ENCODE peak calls at places on chromosomes 6 and 20, in four cellular contexts. J, B, T and L are unnamed samples.

GRCh38 chr20:44057698-44058675 is 129.0 kb downstream of the JPH2 start:
- DNase-seq in J (no peak), B (peak; percentile 66), T (no peak), L (no peak)

GRCh38 chr20:62741701-62742491 is 33.3 kb downstream of the NTSR1 start:
- DNase-seq in J (no peak), B (no peak), T (no peak), L (no peak)

GRCh38 chr6:166005401-166005845 is 162.2 kb downstream of the TBXT start:
- DNase-seq in J (no peak), B (peak; percentile 74), T (no peak), L (no peak)

GRCh38 chr6:148076046-148076445 is 266.6 kb upstream of the SASH1 start:
- DNase-seq in J (no peak), B (no peak), T (no peak), L (no peak)

GRCh38 chr6:137906020-137906472 is 39.0 kb downstream of the TNFAIP3 start:
- DNase-seq in J (no peak), B (no peak), T (no peak), L (no peak)

GRCh38 chr6:125066140-125066539 is 87.4 kb upstream of the TPD52L1 start:
- DNase-seq in J (no peak), B (no peak), T (no peak), L (no peak)

GRCh38 chr20:48222595-48223180 is 437.4 kb upstream of the SULF2 start:
- DNase-seq in J (no peak), B (no peak), T (no peak), L (no peak)

GRCh38 chr20:2463616-2464365 is 6.8 kb downstream of the SNRPB start:
- DNase-seq in J (no peak), B (no peak), T (no peak), L (no peak)

GRCh38 chr6:3458706-3459421 is 2.0 kb upstream of the SLC22A23 start:
- DNase-seq in J (no peak), B (no peak), T (no peak), L (no peak)

GRCh38 chr20:15359056-15359455 is 1021.6 kb upstream of the FLRT3 start:
- DNase-seq in J (no peak), B (no peak), T (no peak), L (peak; percentile 84)

GRCh38 chr20:50366270-50367103 is 143.7 kb upstream of the PTPN1 start:
- DNase-seq in J (peak; percentile 42), B (peak; percentile 89), T (peak; percentile 71), L (peak; percentile 51)

GRCh38 chr6:143544019-143544681 is 32.6 kb upstream of the FUCA2 start:
- DNase-seq in J (no peak), B (no peak), T (no peak), L (no peak)

GRCh38 chr6:56851104-56851503 is 103.8 kb upstream of the BEND6 start:
- DNase-seq in J (no peak), B (peak; percentile 37), T (no peak), L (no peak)

GRCh38 chr6:56853541-56853940 is 101.4 kb upstream of the BEND6 start:
- DNase-seq in J (no peak), B (no peak), T (no peak), L (no peak)

GRCh38 chr6:56852611-56853010 is 102.3 kb upstream of the BEND6 start:
- DNase-seq in J (no peak), B (no peak), T (peak; percentile 54), L (no peak)

GRCh38 chr6:56851541-56852248 is 103.2 kb upstream of the BEND6 start:
- DNase-seq in J (peak; percentile 57), B (peak; percentile 91), T (peak; percentile 28), L (peak; percentile 71)

GRCh38 chr6:56852249-56852606 is 102.7 kb upstream of the BEND6 start:
- DNase-seq in J (no peak), B (no peak), T (no peak), L (no peak)
- H3K4me3 ChIP-seq in J (peak overlapping the region; percentile 69), B (no peak overlapping the region), T (peak overlapping the region; percentile 75), L (no peak overlapping the region)

GRCh38 chr6:157047328-157047727 is 270.1 kb downstream of the ARID1B start:
- DNase-seq in J (no peak), B (no peak), T (no peak), L (no peak)

GRCh38 chr6:157047951-157048350 is 270.8 kb downstream of the ARID1B start:
- DNase-seq in J (no peak), B (peak; percentile 73), T (no peak), L (no peak)

GRCh38 chr6:157046776-157047175 is 269.6 kb downstream of the ARID1B start:
- DNase-seq in J (no peak), B (no peak), T (no peak), L (no peak)

GRCh38 chr6:157049126-157049525 is 271.9 kb downstream of the ARID1B start:
- DNase-seq in J (no peak), B (no peak), T (no peak), L (no peak)

GRCh38 chr6:157045831-157046454 is 268.8 kb downstream of the ARID1B start:
- DNase-seq in J (no peak), B (peak; percentile 72), T (no peak), L (peak; percentile 64)
- TF ChIP-seq CTCF in J (peak; percentile 75), B (peak; percentile 72), T (peak; percentile 71), L (peak; percentile 40)

DNA sequence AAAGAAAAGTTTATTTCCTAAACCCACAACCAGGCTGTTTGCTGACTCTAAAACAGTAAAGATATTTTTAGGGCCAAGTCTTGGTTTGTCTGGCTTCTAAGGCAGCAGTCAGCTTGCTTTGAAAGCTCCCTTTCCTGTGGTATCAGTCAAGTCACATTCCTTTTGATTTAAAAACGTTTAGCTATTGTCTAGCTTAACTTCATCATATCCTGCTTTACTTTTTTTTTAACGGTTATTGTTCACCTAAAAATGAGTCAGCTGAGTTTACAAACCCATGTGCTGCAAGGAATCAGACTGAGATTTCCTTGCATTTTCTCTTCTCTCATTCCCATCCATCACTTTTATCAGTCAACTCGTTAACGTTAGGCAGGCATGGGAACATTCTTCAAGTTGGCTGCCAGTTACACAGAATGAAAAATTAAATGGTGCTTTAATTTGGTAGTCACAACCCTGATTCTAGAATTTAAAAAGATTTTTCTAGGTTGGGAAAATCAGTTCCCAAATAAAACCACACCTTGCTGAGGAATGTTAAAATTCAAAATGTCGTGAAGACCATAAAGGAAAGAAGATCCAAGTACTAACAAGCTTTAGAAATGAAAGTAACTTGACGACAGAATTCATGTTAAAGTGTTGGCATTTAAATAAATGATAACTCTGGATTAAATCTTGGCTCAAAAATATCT is 45.9 kb downstream of the ELOVL5 start:
- DNase-seq in J (no peak), B (peak; percentile 96), T (no peak), L (peak; percentile 97)
- H3K4me3 ChIP-seq in J (peak overlapping the region; percentile 27), B (peak overlapping the region; percentile 30), T (peak overlapping the region; percentile 34), L (no peak overlapping the region)

GRCh38 chr6:162856885-162857284 is 129.1 kb downstream of the PACRG start:
- DNase-seq in J (peak; percentile 54), B (peak; percentile 88), T (peak; percentile 3), L (peak; percentile 85)
- TF ChIP-seq CTCF in J (peak; percentile 72), B (peak; percentile 74), T (peak; percentile 55), L (peak; percentile 73)